ENCODE peak calls at places on chromosomes 1 and 21, in eight cellular contexts. M, J, E, H, W, T, O and S are unnamed samples.

GRCh38 chr1:30908886-30909777 is 574 bp upstream of the SDC3 start:
- DNase-seq in H (no peak), E (no peak), J (peak), M (no peak), W (no peak), O (no peak), T (peak), S (no peak)

GRCh38 chr1:30039354-30040080 is 683.9 kb downstream of the MATN1 start:
- DNase-seq in O (no peak), H (no peak), M (no peak), W (no peak), T (no peak), E (no peak), J (no peak), S (no peak)

GRCh38 chr1:107172450-107172849 is 31.6 kb downstream of the NTNG1 start:
- DNase-seq in J (peak), M (no peak), T (no peak), H (no peak), O (no peak), W (no peak), E (no peak), S (no peak)

GRCh38 chr1:155136728-155137127 is 1.1 kb downstream of the SLC50A1 start:
- DNase-seq in T (no peak), J (peak), O (no peak), M (no peak), W (no peak), E (peak), H (no peak), S (no peak)

GRCh38 chr1:233700338-233700737 is 86.4 kb downstream of the KCNK1 start:
- DNase-seq in T (no peak), J (no peak), M (no peak), W (no peak), E (no peak), H (no peak), O (no peak), S (no peak)

GRCh38 chr1:225662155-225662554 is 9.2 kb upstream of the ENAH start:
- DNase-seq in T (no peak), J (no peak), O (no peak), E (no peak), W (no peak), M (no peak), H (no peak), S (no peak)

GRCh38 chr1:113887776-113888175 is 395 bp upstream of the BCL2L15 start:
- DNase-seq in W (no peak), T (no peak), J (no peak), M (no peak), O (no peak), E (no peak), H (no peak), S (no peak)

GRCh38 chr1:82153282-82153630 is 352.5 kb downstream of the ADGRL2 start:
- DNase-seq in M (no peak), O (no peak), E (no peak), J (peak), W (no peak), T (no peak), H (no peak), S (peak)

GRCh38 chr1:29563571-29563970 is 327.2 kb downstream of the PTPRU start:
- DNase-seq in T (no peak), H (no peak), W (no peak), J (no peak), M (no peak), E (peak), O (no peak), S (peak)

GRCh38 chr1:25019351-25020172 is 89.5 kb upstream of the RUNX3 start:
- DNase-seq in T (no peak), W (no peak), J (no peak), O (no peak), M (no peak), E (no peak), H (no peak), S (no peak)

GRCh38 chr1:46526689-46527291 is 24.7 kb downstream of the KNCN start:
- DNase-seq in H (no peak), O (no peak), T (peak), J (no peak), E (no peak), W (no peak), M (no peak), S (no peak)

GRCh38 chr21:28018213-28018612 is 974.5 kb downstream of the LTN1 start:
- DNase-seq in M (no peak), T (no peak), J (no peak), O (no peak), W (no peak), H (no peak), E (no peak), S (no peak)

GRCh38 chr1:223695014-223695413 is 17.3 kb upstream of the CAPN2 start:
- DNase-seq in E (no peak), M (no peak), H (no peak), W (no peak), T (no peak), O (no peak), J (no peak), S (no peak)

GRCh38 chr1:15584489-15585363 is at the start of gene AGMAT:
- DNase-seq in T (peak), J (peak), E (peak), O (peak), W (peak), M (no peak), H (no peak), S (no peak)

GRCh38 chr1:20359451-20360330 is 69.0 kb downstream of the VWA5B1 start:
- DNase-seq in H (no peak), T (peak), E (peak), W (no peak), J (no peak), M (no peak), O (no peak), S (no peak)

GRCh38 chr1:11563560-11564069 is 84.7 kb downstream of the DISP3 start:
- DNase-seq in H (no peak), O (peak), E (no peak), M (no peak), T (peak), W (no peak), J (peak), S (no peak)

GRCh38 chr1:246001821-246002220 is 505.3 kb downstream of the SMYD3 start:
- DNase-seq in H (no peak), J (no peak), M (no peak), T (no peak), O (no peak), W (no peak), E (no peak), S (no peak)

GRCh38 chr1:197268012-197268411 is at the start of gene CRB1:
- DNase-seq in W (no peak), E (no peak), J (peak), H (no peak), O (peak), M (no peak), T (no peak), S (no peak)

GRCh38 chr1:66925944-66926343 is 1.2 kb downstream of the MIER1 start:
- DNase-seq in H (no peak), T (no peak), J (no peak), O (peak), M (no peak), E (peak), W (no peak), S (no peak)

GRCh38 chr1:231028676-231029075 is 11.4 kb downstream of the FAM89A start:
- DNase-seq in W (no peak), M (no peak), E (no peak), H (no peak), O (no peak), T (no peak), J (no peak), S (no peak)

GRCh38 chr1:185450917-185451316 is 133.9 kb upstream of the IVNS1ABP start:
- DNase-seq in M (no peak), E (no peak), O (no peak), J (no peak), W (no peak), H (no peak), T (no peak), S (no peak)

GRCh38 chr1:164794310-164794709 is 235.3 kb downstream of the PBX1 start:
- DNase-seq in T (peak), W (no peak), J (peak), E (no peak), O (no peak), H (no peak), M (no peak), S (peak)